ENCODE peak calls at places on chromosomes 13 and 19, in five cellular contexts. One of them, this sample, is unnamed.

GRCh38 chr19:10587022-10587838 is at the start of gene AP1M2:
- DNase-seq in testis: no peak
- DNase-seq in K562: no peak
- DNase-seq in upper lobe of left lung: peak; percentile 65
- DNase-seq in uterus: no peak
- DNase-seq in this sample: no peak

GRCh38 chr13:44932850-44933251 is 56.4 kb downstream of the NUFIP1 start:
- DNase-seq in K562: no peak
- DNase-seq in testis: no peak
- DNase-seq in upper lobe of left lung: no peak
- DNase-seq in uterus: peak; percentile 47
- DNase-seq in this sample: no peak

GRCh38 chr13:20369886-20370361 is 137.8 kb upstream of the GJB6 start:
- DNase-seq in upper lobe of left lung: no peak
- DNase-seq in K562: no peak
- DNase-seq in testis: no peak
- DNase-seq in uterus: no peak
- DNase-seq in this sample: no peak

GRCh38 chr19:31141301-31141700 is 207.9 kb downstream of the TSHZ3 start:
- DNase-seq in upper lobe of left lung: no peak
- DNase-seq in K562: no peak
- DNase-seq in testis: no peak
- DNase-seq in uterus: no peak
- DNase-seq in this sample: no peak

GRCh38 chr13:41649659-41650058 is 192.3 kb downstream of the RGCC start:
- DNase-seq in uterus: no peak
- DNase-seq in K562: peak; percentile 11
- DNase-seq in testis: no peak
- DNase-seq in upper lobe of left lung: no peak
- DNase-seq in this sample: no peak

GRCh38 chr13:78022164-78022877 is 103.7 kb upstream of the EDNRB start:
- DNase-seq in upper lobe of left lung: peak; percentile 52
- DNase-seq in testis: peak; percentile 18
- DNase-seq in K562: no peak
- DNase-seq in uterus: no peak
- DNase-seq in this sample: no peak

GRCh38 chr19:40662925-40663711 is 27.3 kb downstream of the NUMBL start:
- DNase-seq in upper lobe of left lung: peak; percentile 91
- DNase-seq in testis: peak; percentile 94
- DNase-seq in K562: peak; percentile 94
- DNase-seq in uterus: peak; percentile 93
- DNase-seq in this sample: peak; percentile 96

GRCh38 chr19:50008532-50008931 is 16.6 kb downstream of the VRK3 start:
- DNase-seq in K562: peak; percentile 58
- DNase-seq in testis: peak; percentile 33
- DNase-seq in upper lobe of left lung: no peak
- DNase-seq in uterus: no peak
- DNase-seq in this sample: no peak

GRCh38 chr19:41926861-41927809 is 1.1 kb downstream of the ERFL start:
- DNase-seq in uterus: no peak
- DNase-seq in K562: no peak
- DNase-seq in upper lobe of left lung: no peak
- DNase-seq in testis: no peak
- DNase-seq in this sample: no peak

GRCh38 chr19:18417250-18418033 is 1.8 kb upstream of the SSBP4 start:
- DNase-seq in K562: peak; percentile 94
- DNase-seq in testis: peak; percentile 74
- DNase-seq in upper lobe of left lung: peak; percentile 82
- DNase-seq in uterus: peak; percentile 81
- DNase-seq in this sample: peak; percentile 85

GRCh38 chr13:79637086-79637763 is 156.3 kb downstream of the NDFIP2 start:
- DNase-seq in K562: no peak
- DNase-seq in uterus: no peak
- DNase-seq in upper lobe of left lung: no peak
- DNase-seq in testis: peak; percentile 76
- DNase-seq in this sample: peak; percentile 70

DNA sequence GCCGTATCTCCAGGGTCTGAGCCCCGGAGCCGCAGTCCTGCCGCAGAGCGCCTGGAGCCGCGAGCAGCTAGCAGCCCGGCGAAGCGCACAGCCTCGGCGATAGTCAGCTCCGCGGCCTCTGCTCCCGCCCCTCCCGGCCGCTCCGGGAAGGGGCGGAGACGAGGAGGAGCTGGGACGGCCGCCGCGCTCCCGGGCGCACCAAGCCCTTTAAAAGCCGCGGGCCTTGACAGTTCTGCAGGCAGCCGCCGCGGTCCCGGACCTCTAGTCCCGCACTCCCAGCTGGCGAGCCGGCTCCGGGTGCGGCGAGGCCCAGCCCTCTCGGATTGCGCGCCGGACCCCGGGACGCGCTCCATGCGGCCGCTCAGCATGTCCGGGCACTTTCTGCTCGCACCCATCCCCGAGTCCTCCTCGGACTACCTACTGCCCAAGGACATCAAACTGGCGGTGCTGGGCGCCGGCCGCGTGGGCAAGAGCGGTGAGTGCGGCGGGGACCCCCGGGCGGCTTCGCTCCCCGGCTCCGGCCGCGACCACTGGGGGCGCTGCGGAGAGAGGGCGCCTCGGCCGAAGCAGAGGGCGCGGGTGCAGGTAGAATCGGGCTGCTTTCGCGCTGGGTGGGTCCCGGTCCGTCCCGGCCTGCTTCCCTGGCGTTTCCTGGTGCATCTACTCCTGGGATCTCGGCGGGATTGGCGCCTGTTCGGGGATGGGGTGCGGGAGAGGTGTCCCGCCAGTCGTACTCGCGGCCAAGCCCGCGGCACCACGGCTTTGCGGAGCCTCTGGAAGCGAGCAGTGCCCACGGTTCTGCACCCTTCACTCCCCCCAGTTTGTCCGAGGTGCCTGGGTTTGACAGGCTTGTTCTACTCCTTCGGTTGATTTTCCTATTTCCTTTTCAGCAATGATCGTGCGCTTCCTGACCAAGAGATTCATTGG is at the start of gene RASL11A:
- DNase-seq in K562: peak; percentile 75
- DNase-seq in testis: peak; percentile 87
- DNase-seq in upper lobe of left lung: peak; percentile 89
- DNase-seq in uterus: peak; percentile 86
- DNase-seq in this sample: peak; percentile 89
- H3K27ac ChIP-seq in K562: peak within 1 kb of the TSS; percentile 51
- H3K27ac ChIP-seq in testis: peak within 1 kb of the TSS; percentile 55
- H3K27ac ChIP-seq in upper lobe of left lung: peak within 1 kb of the TSS; percentile 89
- H3K27ac ChIP-seq in uterus: peak within 1 kb of the TSS; percentile 90
- H3K27ac ChIP-seq in this sample: peak within 1 kb of the TSS; percentile 69

GRCh38 chr19:6719992-6720368 is 470 bp downstream of the C3 start:
- DNase-seq in upper lobe of left lung: no peak
- DNase-seq in K562: no peak
- DNase-seq in uterus: no peak
- DNase-seq in testis: no peak
- DNase-seq in this sample: no peak

GRCh38 chr19:6721113-6721474 is 644 bp upstream of the C3 start:
- DNase-seq in upper lobe of left lung: no peak
- DNase-seq in uterus: no peak
- DNase-seq in testis: no peak
- DNase-seq in K562: no peak
- DNase-seq in this sample: no peak

GRCh38 chr19:6719540-6719861 is 949 bp downstream of the C3 start:
- DNase-seq in K562: no peak
- DNase-seq in testis: no peak
- DNase-seq in upper lobe of left lung: no peak
- DNase-seq in uterus: no peak
- DNase-seq in this sample: no peak

GRCh38 chr19:6721773-6722172 is 1.3 kb upstream of the C3 start:
- DNase-seq in K562: no peak
- DNase-seq in uterus: no peak
- DNase-seq in testis: no peak
- DNase-seq in upper lobe of left lung: no peak
- DNase-seq in this sample: no peak

GRCh38 chr19:6720369-6721112 is at the start of gene C3:
- DNase-seq in uterus: peak; percentile 86
- DNase-seq in testis: peak; percentile 71
- DNase-seq in upper lobe of left lung: peak; percentile 86
- DNase-seq in K562: peak; percentile 44
- DNase-seq in this sample: peak; percentile 84
- TF ChIP-seq POLR2A in uterus: peak; percentile 24
- TF ChIP-seq POLR2A in testis: no peak
- TF ChIP-seq POLR2A in upper lobe of left lung: no peak
- TF ChIP-seq POLR2A in K562: no peak
- TF ChIP-seq POLR2A in this sample: peak; percentile 60

DNA sequence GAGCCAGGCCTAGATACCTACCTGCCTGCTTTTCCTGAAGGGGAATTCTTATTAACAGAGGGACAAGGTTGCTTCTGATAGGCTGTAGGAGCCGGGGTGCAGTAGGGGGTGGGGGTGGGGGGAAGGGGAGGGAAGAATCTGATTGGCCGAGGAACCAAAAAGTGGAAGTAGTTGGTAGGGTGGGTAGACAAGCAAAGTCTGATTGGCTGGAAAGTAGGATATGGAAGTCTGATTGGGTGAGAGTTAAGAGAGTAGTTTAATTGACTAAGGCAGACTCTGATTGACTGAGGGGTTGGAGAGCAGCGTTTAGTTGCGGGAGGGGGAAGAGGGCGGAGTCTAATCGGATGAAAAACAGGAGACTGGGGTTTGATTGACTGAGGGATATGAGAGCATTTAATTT is 9.4 kb upstream of the CYP4F22 start:
- DNase-seq in testis: no peak
- DNase-seq in uterus: no peak
- DNase-seq in K562: no peak
- DNase-seq in upper lobe of left lung: no peak
- DNase-seq in this sample: no peak
- H3K27ac ChIP-seq in testis: no peak overlapping the region
- H3K27ac ChIP-seq in uterus: no peak overlapping the region
- H3K27ac ChIP-seq in K562: no peak overlapping the region
- H3K27ac ChIP-seq in upper lobe of left lung: no peak overlapping the region
- H3K27ac ChIP-seq in this sample: no peak overlapping the region

GRCh38 chr13:62556973-62557372 is 1141.3 kb upstream of the PCDH20 start:
- DNase-seq in upper lobe of left lung: no peak
- DNase-seq in K562: no peak
- DNase-seq in uterus: no peak
- DNase-seq in testis: no peak
- DNase-seq in this sample: no peak
- TF ChIP-seq POLR2A in upper lobe of left lung: no peak
- TF ChIP-seq POLR2A in K562: no peak
- TF ChIP-seq POLR2A in uterus: no peak
- TF ChIP-seq POLR2A in testis: no peak
- TF ChIP-seq POLR2A in this sample: no peak

DNA sequence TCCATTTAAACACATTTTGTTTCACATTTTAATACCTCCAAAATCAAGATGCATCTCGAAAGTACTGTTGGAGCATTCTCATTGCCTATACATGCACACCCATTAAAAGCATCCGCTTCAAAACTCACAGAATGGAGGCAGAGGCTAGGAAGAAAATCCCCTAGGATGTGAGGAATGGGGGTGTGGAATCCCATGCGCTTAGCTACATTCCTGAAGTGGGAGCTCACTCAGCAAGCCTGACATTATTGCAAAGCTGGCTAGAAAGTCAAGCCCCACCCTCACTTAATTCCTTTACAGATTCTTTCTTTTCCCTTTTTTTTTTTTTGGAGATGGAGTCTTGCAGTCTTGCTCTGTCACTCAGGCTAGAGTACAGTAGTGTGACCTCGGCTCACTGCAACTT is 4.6 kb upstream of the FAM32A start:
- DNase-seq in uterus: no peak
- DNase-seq in upper lobe of left lung: no peak
- DNase-seq in testis: no peak
- DNase-seq in K562: no peak
- DNase-seq in this sample: no peak
- H3K27ac ChIP-seq in uterus: no peak overlapping the region
- H3K27ac ChIP-seq in upper lobe of left lung: no peak overlapping the region
- H3K27ac ChIP-seq in testis: no peak overlapping the region
- H3K27ac ChIP-seq in K562: no peak overlapping the region
- H3K27ac ChIP-seq in this sample: no peak overlapping the region

GRCh38 chr19:55206664-55207500 is 2.4 kb downstream of the PTPRH start:
- DNase-seq in K562: peak; percentile 97
- DNase-seq in uterus: peak; percentile 82
- DNase-seq in upper lobe of left lung: peak; percentile 67
- DNase-seq in testis: peak; percentile 85
- DNase-seq in this sample: peak; percentile 57
- TF ChIP-seq POLR2A in K562: peak; percentile 86
- TF ChIP-seq POLR2A in uterus: peak; percentile 25
- TF ChIP-seq POLR2A in upper lobe of left lung: no peak
- TF ChIP-seq POLR2A in testis: no peak
- TF ChIP-seq POLR2A in this sample: no peak

DNA sequence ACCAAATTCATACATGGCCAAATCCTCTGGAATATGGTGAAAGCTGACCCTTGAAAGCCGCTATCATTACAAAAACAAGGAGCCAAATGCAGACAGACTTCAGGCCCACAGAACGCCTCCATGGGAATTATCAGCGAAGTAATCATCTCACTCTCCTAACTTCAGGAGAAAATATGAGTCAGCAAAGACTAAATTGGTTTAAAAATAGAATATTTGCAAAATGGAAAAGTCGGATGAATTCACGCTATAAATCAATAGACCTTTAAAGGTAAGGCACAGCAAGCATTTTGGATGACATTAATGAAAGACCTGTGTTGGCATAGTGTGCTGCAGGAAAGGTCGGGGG is 5.3 kb downstream of the SACS start:
- DNase-seq in testis: no peak
- DNase-seq in upper lobe of left lung: no peak
- DNase-seq in K562: peak; percentile 22
- DNase-seq in uterus: no peak
- DNase-seq in this sample: no peak
- H3K27ac ChIP-seq in testis: no peak overlapping the region
- H3K27ac ChIP-seq in upper lobe of left lung: no peak overlapping the region
- H3K27ac ChIP-seq in K562: no peak overlapping the region
- H3K27ac ChIP-seq in uterus: peak overlapping the region; percentile 83
- H3K27ac ChIP-seq in this sample: no peak overlapping the region

This sample was measured in ovary.